ENCODE peak calls at places on chromosome 4, in ten cellular contexts. I is stimulated activated CD4-positive, alpha-beta T cell treated with anti-CD3 and anti-CD28 coated beads, Interleukin-15, amount 100 ng/mL, for 1 hour; T is NCI-H1417; S is breast epithelium; B is RCC 7860; J is stomach; M is fibroblast of villous mesenchyme; G is T-helper 1 cell; Y is lower leg skin; U is mesenteric fat pad. P is an unnamed sample.

GRCh38 chr4:57159866-57160265 is 49.7 kb upstream of the IGFBP7 start:
- DNase-seq in I (no peak), T (no peak), S (no peak), B (no peak), J (no peak), M (no peak), G (no peak), Y (no peak), U (no peak), P (no peak)

GRCh38 chr4:103099691-103100392 is at the start of gene BDH2:
- DNase-seq in I (no peak), T (peak), S (no peak), B (peak), J (peak), M (peak), G (peak), Y (no peak), U (no peak), P (peak)

GRCh38 chr4:56976283-56976877 is 1.0 kb downstream of the NOA1 start:
- DNase-seq in I (no peak), T (peak), S (no peak), B (no peak), J (peak), M (peak), G (no peak), Y (peak), U (no peak), P (no peak)

GRCh38 chr4:133711817-133712216 is 489.8 kb downstream of the PABPC4L start:
- DNase-seq in I (no peak), T (no peak), S (no peak), B (peak), J (no peak), M (peak), G (no peak), Y (no peak), U (no peak), P (no peak)

GRCh38 chr4:833731-834367 is 7.9 kb upstream of the CPLX1 start:
- DNase-seq in I (no peak), T (no peak), S (no peak), B (no peak), J (no peak), M (no peak), G (no peak), Y (no peak), U (no peak), P (no peak)

GRCh38 chr4:17027495-17027894 is 129.1 kb upstream of the LDB2 start:
- DNase-seq in I (no peak), T (no peak), S (no peak), B (peak), J (no peak), M (peak), G (no peak), Y (no peak), U (no peak), P (no peak)

GRCh38 chr4:84847978-84848377 is 118.5 kb downstream of the WDFY3 start:
- DNase-seq in I (no peak), T (no peak), S (no peak), B (no peak), J (no peak), M (no peak), G (no peak), Y (no peak), U (no peak), P (no peak)

GRCh38 chr4:129377131-129377845 is 281.3 kb downstream of the C4orf33 start:
- DNase-seq in I (no peak), T (no peak), S (no peak), B (no peak), J (no peak), M (no peak), G (no peak), Y (no peak), U (no peak), P (no peak)

GRCh38 chr4:15545371-15545770 is 75.7 kb downstream of the CC2D2A start:
- DNase-seq in I (no peak), T (no peak), S (no peak), B (no peak), J (no peak), M (no peak), G (no peak), Y (no peak), U (no peak), P (no peak)

GRCh38 chr4:55321707-55322264 is 24.3 kb upstream of the SRD5A3 start:
- DNase-seq in I (no peak), T (peak), S (no peak), B (peak), J (peak), M (peak), G (no peak), Y (peak), U (no peak), P (peak)

GRCh38 chr4:80206541-80207171 is 9.4 kb downstream of the PRDM8 start:
- DNase-seq in I (no peak), T (no peak), S (no peak), B (no peak), J (no peak), M (peak), G (no peak), Y (no peak), U (peak), P (peak)

GRCh38 chr4:109631709-109632108 is 71.5 kb downstream of the CASP6 start:
- DNase-seq in I (no peak), T (peak), S (no peak), B (no peak), J (no peak), M (peak), G (no peak), Y (no peak), U (no peak), P (no peak)

GRCh38 chr4:27684501-27685077 is 823.9 kb downstream of the STIM2 start:
- DNase-seq in I (no peak), T (peak), S (peak), B (peak), J (peak), M (peak), G (no peak), Y (no peak), U (no peak), P (peak)

GRCh38 chr4:97984545-97985131 is 158.6 kb downstream of the STPG2 start:
- DNase-seq in I (no peak), T (no peak), S (no peak), B (no peak), J (no peak), M (no peak), G (no peak), Y (no peak), U (no peak), P (no peak)

GRCh38 chr4:108991929-108992328 is 229.1 kb upstream of the ETNPPL start:
- DNase-seq in I (no peak), T (no peak), S (no peak), B (no peak), J (no peak), M (peak), G (no peak), Y (no peak), U (no peak), P (no peak)

GRCh38 chr4:40564815-40565505 is 64.7 kb downstream of the RBM47 start:
- DNase-seq in I (no peak), T (peak), S (no peak), B (no peak), J (no peak), M (peak), G (no peak), Y (no peak), U (no peak), P (no peak)